ENCODE peak calls at places on chromosomes 13 and 19, in seven cellular contexts. One of them, this sample, is unnamed.

GRCh38 chr13:113646921-113647340 is 11.1 kb downstream of the ATP4B start:
- DNase-seq in heart left ventricle: peak; percentile 8
- DNase-seq in uterus: peak; percentile 9
- DNase-seq in thoracic aorta: no peak
- DNase-seq in transverse colon: no peak
- DNase-seq in ovary: peak; percentile 9
- DNase-seq in left ventricle myocardium inferior: peak; percentile 15
- DNase-seq in this sample: peak; percentile 66

GRCh38 chr13:36789730-36790129 is 29.3 kb upstream of the RFXAP start:
- DNase-seq in ovary: no peak
- DNase-seq in uterus: no peak
- DNase-seq in heart left ventricle: no peak
- DNase-seq in transverse colon: no peak
- DNase-seq in thoracic aorta: no peak
- DNase-seq in left ventricle myocardium inferior: no peak
- DNase-seq in this sample: no peak

GRCh38 chr19:18860302-18860700 is 28.5 kb downstream of the UPF1 start:
- DNase-seq in left ventricle myocardium inferior: no peak
- DNase-seq in heart left ventricle: no peak
- DNase-seq in uterus: no peak
- DNase-seq in transverse colon: no peak
- DNase-seq in ovary: no peak
- DNase-seq in thoracic aorta: no peak
- DNase-seq in this sample: no peak

GRCh38 chr13:112760440-112760839 is 70.6 kb downstream of the ATP11A start:
- DNase-seq in uterus: no peak
- DNase-seq in heart left ventricle: no peak
- DNase-seq in thoracic aorta: no peak
- DNase-seq in ovary: no peak
- DNase-seq in transverse colon: no peak
- DNase-seq in left ventricle myocardium inferior: no peak
- DNase-seq in this sample: no peak

GRCh38 chr13:89402211-89402610 is 1731.0 kb downstream of the SLITRK5 start:
- DNase-seq in heart left ventricle: no peak
- DNase-seq in ovary: no peak
- DNase-seq in transverse colon: no peak
- DNase-seq in thoracic aorta: no peak
- DNase-seq in uterus: no peak
- DNase-seq in left ventricle myocardium inferior: no peak
- DNase-seq in this sample: no peak

GRCh38 chr19:49985926-49986325 is 25.0 kb upstream of the SIGLEC11 start:
- DNase-seq in transverse colon: no peak
- DNase-seq in heart left ventricle: no peak
- DNase-seq in uterus: no peak
- DNase-seq in ovary: no peak
- DNase-seq in left ventricle myocardium inferior: no peak
- DNase-seq in thoracic aorta: no peak
- DNase-seq in this sample: no peak

GRCh38 chr13:44627441-44627840 is 51.3 kb upstream of the TSC22D1 start:
- DNase-seq in ovary: no peak
- DNase-seq in transverse colon: no peak
- DNase-seq in thoracic aorta: no peak
- DNase-seq in uterus: no peak
- DNase-seq in left ventricle myocardium inferior: no peak
- DNase-seq in heart left ventricle: no peak
- DNase-seq in this sample: no peak

GRCh38 chr13:102878491-102878890 is 32.7 kb downstream of the ERCC5 start:
- DNase-seq in transverse colon: no peak
- DNase-seq in ovary: no peak
- DNase-seq in uterus: no peak
- DNase-seq in heart left ventricle: no peak
- DNase-seq in thoracic aorta: no peak
- DNase-seq in left ventricle myocardium inferior: no peak
- DNase-seq in this sample: no peak

GRCh38 chr19:53772943-53773342 is 51.2 kb downstream of the NLRP12 start:
- DNase-seq in heart left ventricle: peak; percentile 22
- DNase-seq in ovary: no peak
- DNase-seq in left ventricle myocardium inferior: no peak
- DNase-seq in transverse colon: peak; percentile 21
- DNase-seq in thoracic aorta: peak; percentile 9
- DNase-seq in uterus: peak; percentile 17
- DNase-seq in this sample: peak; percentile 62

GRCh38 chr13:29270536-29271045 is 324.9 kb downstream of the SLC7A1 start:
- DNase-seq in left ventricle myocardium inferior: no peak
- DNase-seq in uterus: no peak
- DNase-seq in transverse colon: no peak
- DNase-seq in heart left ventricle: no peak
- DNase-seq in ovary: no peak
- DNase-seq in thoracic aorta: no peak
- DNase-seq in this sample: no peak

GRCh38 chr13:40895715-40896184 is 106.3 kb downstream of the SLC25A15 start:
- DNase-seq in transverse colon: peak; percentile 41
- DNase-seq in heart left ventricle: no peak
- DNase-seq in uterus: no peak
- DNase-seq in left ventricle myocardium inferior: no peak
- DNase-seq in thoracic aorta: no peak
- DNase-seq in ovary: no peak
- DNase-seq in this sample: no peak

GRCh38 chr19:18481505-18482222 is 40.2 kb downstream of the ELL start:
- DNase-seq in ovary: no peak
- DNase-seq in heart left ventricle: no peak
- DNase-seq in transverse colon: no peak
- DNase-seq in uterus: no peak
- DNase-seq in left ventricle myocardium inferior: no peak
- DNase-seq in thoracic aorta: no peak
- DNase-seq in this sample: no peak

GRCh38 chr13:110306340-110306959 is 507 bp downstream of the COL4A1 start:
- DNase-seq in uterus: peak; percentile 46
- DNase-seq in ovary: peak; percentile 60
- DNase-seq in thoracic aorta: no peak
- DNase-seq in left ventricle myocardium inferior: no peak
- DNase-seq in transverse colon: no peak
- DNase-seq in heart left ventricle: no peak
- DNase-seq in this sample: peak; percentile 65

GRCh38 chr13:72208112-72208645 is 341.2 kb upstream of the DACH1 start:
- DNase-seq in left ventricle myocardium inferior: no peak
- DNase-seq in transverse colon: no peak
- DNase-seq in thoracic aorta: no peak
- DNase-seq in ovary: no peak
- DNase-seq in heart left ventricle: no peak
- DNase-seq in uterus: no peak
- DNase-seq in this sample: no peak

GRCh38 chr19:44111910-44112463 is 1.2 kb upstream of the ZNF225 start:
- DNase-seq in thoracic aorta: no peak
- DNase-seq in ovary: no peak
- DNase-seq in left ventricle myocardium inferior: no peak
- DNase-seq in transverse colon: no peak
- DNase-seq in uterus: no peak
- DNase-seq in heart left ventricle: no peak
- DNase-seq in this sample: no peak

GRCh38 chr19:51980116-51980736 is 6.4 kb downstream of the ZNF350 start:
- DNase-seq in ovary: no peak
- DNase-seq in transverse colon: no peak
- DNase-seq in thoracic aorta: no peak
- DNase-seq in left ventricle myocardium inferior: no peak
- DNase-seq in heart left ventricle: no peak
- DNase-seq in uterus: no peak
- DNase-seq in this sample: no peak

GRCh38 chr19:48102870-48103751 is 7.5 kb downstream of the PLA2G4C start:
- DNase-seq in left ventricle myocardium inferior: no peak
- DNase-seq in uterus: no peak
- DNase-seq in heart left ventricle: no peak
- DNase-seq in transverse colon: peak; percentile 27
- DNase-seq in ovary: no peak
- DNase-seq in thoracic aorta: no peak
- DNase-seq in this sample: no peak

GRCh38 chr13:75236774-75237173 is 245.2 kb downstream of the TBC1D4 start:
- DNase-seq in left ventricle myocardium inferior: no peak
- DNase-seq in uterus: no peak
- DNase-seq in transverse colon: no peak
- DNase-seq in heart left ventricle: no peak
- DNase-seq in thoracic aorta: no peak
- DNase-seq in ovary: no peak
- DNase-seq in this sample: no peak

GRCh38 chr13:67120872-67121531 is 109.1 kb downstream of the PCDH9 start:
- DNase-seq in ovary: no peak
- DNase-seq in left ventricle myocardium inferior: no peak
- DNase-seq in transverse colon: no peak
- DNase-seq in heart left ventricle: no peak
- DNase-seq in thoracic aorta: no peak
- DNase-seq in uterus: no peak
- DNase-seq in this sample: no peak

GRCh38 chr13:29458419-29458818 is 137.1 kb downstream of the SLC7A1 start:
- DNase-seq in uterus: no peak
- DNase-seq in heart left ventricle: no peak
- DNase-seq in ovary: no peak
- DNase-seq in left ventricle myocardium inferior: no peak
- DNase-seq in thoracic aorta: no peak
- DNase-seq in transverse colon: no peak
- DNase-seq in this sample: no peak

GRCh38 chr19:38361633-38362075 is 12.7 kb upstream of the PSMD8 start:
- DNase-seq in ovary: peak; percentile 61
- DNase-seq in left ventricle myocardium inferior: peak; percentile 76
- DNase-seq in heart left ventricle: peak; percentile 83
- DNase-seq in uterus: peak; percentile 57
- DNase-seq in transverse colon: peak; percentile 79
- DNase-seq in thoracic aorta: no peak
- DNase-seq in this sample: peak; percentile 61

GRCh38 chr13:98406475-98406874 is 170.4 kb downstream of the STK24 start:
- DNase-seq in thoracic aorta: no peak
- DNase-seq in uterus: no peak
- DNase-seq in left ventricle myocardium inferior: no peak
- DNase-seq in heart left ventricle: no peak
- DNase-seq in transverse colon: no peak
- DNase-seq in ovary: no peak
- DNase-seq in this sample: no peak

GRCh38 chr13:32587774-32588165 is 1.5 kb downstream of the PDS5B start:
- DNase-seq in heart left ventricle: no peak
- DNase-seq in ovary: no peak
- DNase-seq in left ventricle myocardium inferior: no peak
- DNase-seq in thoracic aorta: no peak
- DNase-seq in transverse colon: no peak
- DNase-seq in uterus: no peak
- DNase-seq in this sample: no peak

DNA sequence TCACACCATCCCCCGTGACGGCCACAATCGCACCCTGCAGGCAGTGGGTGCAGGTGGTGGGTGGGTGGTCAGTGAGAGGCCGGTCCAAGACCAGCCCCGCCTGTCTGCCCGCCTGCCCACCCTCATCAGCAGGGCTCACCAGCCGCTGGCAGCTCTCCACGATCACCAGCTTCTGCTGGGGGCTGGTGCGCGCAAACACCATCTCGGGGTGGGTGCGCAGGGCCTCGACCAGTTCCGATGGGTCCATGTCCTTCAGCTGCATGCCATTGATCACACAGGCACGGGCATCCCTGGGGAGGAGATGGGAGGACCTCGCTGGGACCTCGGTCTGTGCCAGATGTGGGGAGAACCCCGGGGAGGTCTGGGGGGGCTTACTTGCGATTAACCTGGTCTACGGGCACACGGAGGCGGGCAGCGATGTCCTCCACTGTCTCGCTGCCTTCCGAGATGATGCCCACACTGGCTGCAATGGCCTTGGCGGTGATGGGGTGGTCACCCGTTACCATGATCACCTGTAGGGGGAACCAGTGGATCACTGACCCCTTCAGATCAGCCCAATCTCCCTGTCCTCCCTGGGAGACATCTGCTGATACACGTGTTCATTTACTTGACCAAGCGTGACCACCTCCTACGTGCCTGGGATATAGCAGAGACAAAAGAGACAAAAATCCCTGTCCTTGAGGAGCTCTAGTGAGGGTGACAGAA is 8.0 kb downstream of the ATP4A start:
- DNase-seq in thoracic aorta: no peak
- DNase-seq in uterus: no peak
- DNase-seq in transverse colon: no peak
- DNase-seq in ovary: no peak
- DNase-seq in heart left ventricle: no peak
- DNase-seq in left ventricle myocardium inferior: no peak
- DNase-seq in this sample: no peak
- TF ChIP-seq CTCF in thoracic aorta: no peak
- TF ChIP-seq CTCF in uterus: no peak
- TF ChIP-seq CTCF in transverse colon: no peak
- TF ChIP-seq CTCF in ovary: no peak
- TF ChIP-seq CTCF in heart left ventricle: peak; percentile 7
- TF ChIP-seq CTCF in left ventricle myocardium inferior: no peak
- TF ChIP-seq CTCF in this sample: no peak

GRCh38 chr19:1274852-1275259 is 474 bp upstream of the FAM174C start:
- DNase-seq in heart left ventricle: peak; percentile 44
- DNase-seq in ovary: no peak
- DNase-seq in uterus: no peak
- DNase-seq in thoracic aorta: no peak
- DNase-seq in transverse colon: no peak
- DNase-seq in left ventricle myocardium inferior: no peak
- DNase-seq in this sample: no peak
- H3K4me1 ChIP-seq in heart left ventricle: peaks cover 67% of the 10 kb centered on the region
- H3K4me1 ChIP-seq in ovary: peaks cover 28% of the 10 kb centered on the region
- H3K4me1 ChIP-seq in uterus: peaks cover 15% of the 10 kb centered on the region
- H3K4me1 ChIP-seq in thoracic aorta: peaks cover 41% of the 10 kb centered on the region
- H3K4me1 ChIP-seq in transverse colon: peaks cover 70% of the 10 kb centered on the region
- H3K4me1 ChIP-seq in left ventricle myocardium inferior: peaks cover 75% of the 10 kb centered on the region
- H3K4me1 ChIP-seq in this sample: peaks cover 64% of the 10 kb centered on the region

GRCh38 chr19:46660008-46660517 is 919 bp downstream of the DACT3 start:
- DNase-seq in heart left ventricle: peak; percentile 25
- DNase-seq in uterus: peak; percentile 59
- DNase-seq in left ventricle myocardium inferior: peak; percentile 22
- DNase-seq in ovary: peak; percentile 62
- DNase-seq in transverse colon: no peak
- DNase-seq in thoracic aorta: no peak
- DNase-seq in this sample: peak; percentile 82

GRCh38 chr19:46661735-46662592 is 982 bp upstream of the DACT3 start:
- DNase-seq in uterus: peak; percentile 86
- DNase-seq in heart left ventricle: peak; percentile 84
- DNase-seq in transverse colon: peak; percentile 86
- DNase-seq in thoracic aorta: no peak
- DNase-seq in left ventricle myocardium inferior: peak; percentile 77
- DNase-seq in ovary: peak; percentile 82
- DNase-seq in this sample: peak; percentile 90

GRCh38 chr19:46659151-46660007 is 1.6 kb downstream of the DACT3 start:
- DNase-seq in transverse colon: peak; percentile 31
- DNase-seq in left ventricle myocardium inferior: no peak
- DNase-seq in heart left ventricle: peak; percentile 58
- DNase-seq in ovary: peak; percentile 70
- DNase-seq in uterus: peak; percentile 64
- DNase-seq in thoracic aorta: no peak
- DNase-seq in this sample: peak; percentile 85

GRCh38 chr19:46661020-46661731 is at the start of gene DACT3:
- DNase-seq in thoracic aorta: peak; percentile 100
- DNase-seq in left ventricle myocardium inferior: peak; percentile 100
- DNase-seq in transverse colon: peak; percentile 100
- DNase-seq in uterus: peak; percentile 100
- DNase-seq in heart left ventricle: peak; percentile 100
- DNase-seq in ovary: peak; percentile 100
- DNase-seq in this sample: peak; percentile 100

GRCh38 chr19:46660601-46661019 is 372 bp downstream of the DACT3 start:
- DNase-seq in thoracic aorta: no peak
- DNase-seq in transverse colon: no peak
- DNase-seq in ovary: no peak
- DNase-seq in heart left ventricle: no peak
- DNase-seq in uterus: no peak
- DNase-seq in left ventricle myocardium inferior: peak; percentile 46
- DNase-seq in this sample: no peak
- H3K27ac ChIP-seq in thoracic aorta: peak overlapping the region; percentile 89
- H3K27ac ChIP-seq in transverse colon: peak overlapping the region; percentile 86
- H3K27ac ChIP-seq in ovary: peak overlapping the region; percentile 73
- H3K27ac ChIP-seq in heart left ventricle: peak overlapping the region; percentile 31
- H3K27ac ChIP-seq in uterus: peak overlapping the region; percentile 92
- H3K27ac ChIP-seq in left ventricle myocardium inferior: peak overlapping the region; percentile 82
- H3K27ac ChIP-seq in this sample: peak overlapping the region; percentile 99

GRCh38 chr13:49457221-49457620 is 13.1 kb downstream of the SETDB2 start:
- DNase-seq in ovary: no peak
- DNase-seq in thoracic aorta: no peak
- DNase-seq in uterus: no peak
- DNase-seq in left ventricle myocardium inferior: no peak
- DNase-seq in transverse colon: no peak
- DNase-seq in heart left ventricle: no peak
- DNase-seq in this sample: no peak
- TF ChIP-seq CTCF in ovary: no peak
- TF ChIP-seq CTCF in thoracic aorta: no peak
- TF ChIP-seq CTCF in uterus: no peak
- TF ChIP-seq CTCF in left ventricle myocardium inferior: no peak
- TF ChIP-seq CTCF in transverse colon: no peak
- TF ChIP-seq CTCF in heart left ventricle: no peak
- TF ChIP-seq CTCF in this sample: no peak

This sample was measured in tibial artery.